ENCODE peak calls at places on chromosome 18, in five cellular contexts. C is H1, T is mesendoderm, N is IMR-90, I is trophoblast cell. L is an unnamed sample.

GRCh38 chr18:48539406-48540328 is 836 bp downstream of the CTIF start:
- DNase-seq in C (no peak), T (peak), N (peak), I (peak), L (peak)

GRCh38 chr18:31643003-31643402 is 41.4 kb downstream of the B4GALT6 start:
- DNase-seq in C (no peak), T (no peak), N (peak), I (no peak), L (no peak)

GRCh38 chr18:3665780-3666525 is 216.0 kb downstream of the TGIF1 start:
- DNase-seq in C (peak), T (peak), N (peak), I (peak), L (peak)

GRCh38 chr18:36187138-36187825 is at the start of gene MOCOS:
- DNase-seq in C (no peak), T (peak), N (peak), I (peak), L (peak)

GRCh38 chr18:38706373-38706772 is 1140.8 kb upstream of the CELF4 start:
- DNase-seq in C (no peak), T (no peak), N (no peak), I (no peak), L (no peak)

GRCh38 chr18:21949326-21950015 is 208.9 kb downstream of the MIB1 start:
- DNase-seq in C (no peak), T (no peak), N (no peak), I (no peak), L (no peak)

GRCh38 chr18:26791676-26792075 is 73.8 kb downstream of the AQP4 start:
- DNase-seq in C (no peak), T (no peak), N (no peak), I (no peak), L (no peak)

GRCh38 chr18:24138884-24139616 is at the start of gene CABYR:
- DNase-seq in C (peak), T (peak), N (peak), I (peak), L (peak)

GRCh38 chr18:55381277-55381676 is 206.7 kb downstream of the TCF4 start:
- DNase-seq in C (no peak), T (no peak), N (peak), I (no peak), L (peak)

GRCh38 chr18:48901145-48902022 is 49.4 kb downstream of the SMAD7 start:
- DNase-seq in C (no peak), T (no peak), N (no peak), I (no peak), L (no peak)

GRCh38 chr18:21896732-21897336 is 156.2 kb downstream of the MIB1 start:
- DNase-seq in C (no peak), T (no peak), N (no peak), I (no peak), L (no peak)

GRCh38 chr18:34158881-34159690 is 65.6 kb downstream of the NOL4 start:
- DNase-seq in C (peak), T (peak), N (peak), I (no peak), L (peak)

GRCh38 chr18:1104265-1104792 is 199.7 kb downstream of the ADCYAP1 start:
- DNase-seq in C (no peak), T (no peak), N (no peak), I (no peak), L (peak)

GRCh38 chr18:48264508-48264907 is 144.7 kb downstream of the ZBTB7C start:
- DNase-seq in C (no peak), T (peak), N (no peak), I (no peak), L (no peak)

GRCh38 chr18:73939391-73939790 is 208.2 kb downstream of the FBXO15 start:
- DNase-seq in C (no peak), T (no peak), N (no peak), I (no peak), L (no peak)

GRCh38 chr18:44733069-44733753 is 52.5 kb downstream of the SETBP1 start:
- DNase-seq in C (no peak), T (peak), N (peak), I (no peak), L (peak)

GRCh38 chr18:55416791-55417190 is 171.2 kb downstream of the TCF4 start:
- DNase-seq in C (no peak), T (no peak), N (no peak), I (no peak), L (peak)

GRCh38 chr18:63410792-63411191 is 11.5 kb downstream of the VPS4B start:
- DNase-seq in C (no peak), T (no peak), N (peak), I (no peak), L (peak)

GRCh38 chr18:35376393-35376741 is 770 bp downstream of the ZNF396 start:
- DNase-seq in C (no peak), T (peak), N (no peak), I (no peak), L (peak)

GRCh38 chr18:25351773-25352628 is at the start of gene ZNF521:
- DNase-seq in C (peak), T (peak), N (peak), I (peak), L (peak)

GRCh38 chr18:24734058-24734457 is 273.6 kb downstream of the HRH4 start:
- DNase-seq in C (no peak), T (peak), N (no peak), I (peak), L (peak)

GRCh38 chr18:34370704-34371405 is 146.1 kb upstream of the NOL4 start:
- DNase-seq in C (no peak), T (no peak), N (no peak), I (no peak), L (no peak)

GRCh38 chr18:67705748-67706147 is 189.2 kb upstream of the DSEL start:
- DNase-seq in C (no peak), T (peak), N (no peak), I (no peak), L (no peak)

GRCh38 chr18:9736942-9737813 is 29.1 kb downstream of the RAB31 start:
- DNase-seq in C (no peak), T (no peak), N (peak), I (no peak), L (peak)

GRCh38 chr18:36075862-36076587 is 8.7 kb upstream of the RPRD1A start:
- DNase-seq in C (no peak), T (peak), N (peak), I (peak), L (peak)

GRCh38 chr18:54689319-54689718 is 98.3 kb downstream of the DYNAP start:
- DNase-seq in C (no peak), T (no peak), N (no peak), I (no peak), L (no peak)

GRCh38 chr18:25164837-25165791 is 186.9 kb downstream of the ZNF521 start:
- DNase-seq in C (no peak), T (no peak), N (peak), I (no peak), L (peak)

GRCh38 chr18:2617974-2618373 is 37.6 kb upstream of the SMCHD1 start:
- DNase-seq in C (no peak), T (no peak), N (peak), I (no peak), L (no peak)

GRCh38 chr18:47877892-47878291 is 52.6 kb downstream of the SMAD2 start:
- DNase-seq in C (no peak), T (no peak), N (peak), I (peak), L (no peak)

GRCh38 chr18:25039781-25040180 is 312.2 kb downstream of the ZNF521 start:
- DNase-seq in C (no peak), T (no peak), N (no peak), I (peak), L (no peak)

GRCh38 chr18:69400253-69400975 is at the start of gene DOK6:
- DNase-seq in C (no peak), T (peak), N (peak), I (no peak), L (peak)

GRCh38 chr18:963276-963675 is 58.6 kb downstream of the ADCYAP1 start:
- DNase-seq in C (no peak), T (no peak), N (no peak), I (no peak), L (no peak)

GRCh38 chr18:4405965-4406364 is 49.1 kb downstream of the DLGAP1 start:
- DNase-seq in C (no peak), T (peak), N (no peak), I (no peak), L (no peak)

GRCh38 chr18:9608298-9608697 is 6.1 kb downstream of the PPP4R1 start:
- DNase-seq in C (no peak), T (no peak), N (peak), I (no peak), L (peak)

DNA sequence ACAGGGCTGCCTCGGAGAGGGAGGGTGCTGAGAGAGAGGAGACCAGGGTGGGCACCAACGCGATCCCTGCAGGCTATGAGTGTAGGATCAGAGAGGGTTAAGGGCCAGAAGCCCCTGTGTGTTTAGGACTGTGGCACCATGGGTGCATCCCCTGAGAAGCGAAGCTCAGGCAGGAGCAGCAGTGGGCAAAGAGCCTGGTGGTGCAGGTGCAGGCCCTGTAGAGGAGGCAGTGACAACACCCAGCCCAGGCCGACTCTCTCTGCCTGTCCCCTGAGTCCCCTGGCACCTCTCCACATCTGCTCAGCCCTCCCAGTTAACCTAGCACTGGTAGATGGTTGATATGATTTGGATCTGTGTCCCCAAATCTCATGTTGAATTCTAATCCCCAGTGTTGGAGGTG is 139.8 kb downstream of the RNF152 start:
- DNase-seq in C (no peak), T (no peak), N (no peak), I (no peak), L (no peak)
- H2BK5ac ChIP-seq in C (no peak), T (no peak), N (no peak), I (no peak), L (no peak)

GRCh38 chr18:75344161-75344560 is 83.3 kb downstream of the SMIM21 start:
- DNase-seq in C (no peak), T (peak), N (no peak), I (no peak), L (no peak)

GRCh38 chr18:75344615-75345014 is 82.9 kb downstream of the SMIM21 start:
- DNase-seq in C (no peak), T (no peak), N (no peak), I (no peak), L (no peak)

GRCh38 chr18:75341897-75342296 is 85.6 kb downstream of the SMIM21 start:
- DNase-seq in C (no peak), T (no peak), N (no peak), I (no peak), L (no peak)

GRCh38 chr18:75341267-75341666 is 86.2 kb downstream of the SMIM21 start:
- DNase-seq in C (no peak), T (peak), N (no peak), I (no peak), L (no peak)

DNA sequence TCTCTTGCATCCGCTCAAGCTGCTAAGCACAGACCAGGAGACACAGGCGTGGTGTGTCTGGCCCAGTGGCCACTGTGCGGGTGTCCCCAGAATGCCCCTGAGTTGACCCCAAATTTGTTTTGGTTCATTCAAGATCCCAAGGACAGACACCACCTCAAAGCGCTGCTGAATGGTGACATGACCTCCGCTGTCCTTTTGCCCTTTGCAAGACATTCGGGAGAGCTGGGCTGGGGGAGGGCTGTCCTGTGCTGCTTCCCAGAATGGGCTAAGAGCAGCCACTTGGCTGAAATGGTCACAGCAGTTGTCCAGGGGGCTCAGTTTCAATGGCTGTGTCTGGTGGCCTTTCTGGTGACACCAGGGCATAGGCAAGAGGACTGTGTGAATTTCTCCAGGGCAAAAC is 84.1 kb downstream of the SMIM21 start:
- DNase-seq in C (no peak), T (no peak), N (no peak), I (no peak), L (no peak)
- H2BK120ac ChIP-seq in C (no peak), T (no peak), N (no peak), I (no peak), L (no peak)

GRCh38 chr18:80033181-80034067 is 810 bp upstream of the RBFA start:
- DNase-seq in C (peak), T (no peak), N (peak), I (peak), L (peak)
- H2BK5ac ChIP-seq in C (peak), T (no peak), N (peak), I (no peak), L (no peak)

GRCh38 chr18:75159238-75159518 is 49.8 kb downstream of the PTGR3 start:
- DNase-seq in C (no peak), T (no peak), N (no peak), I (no peak), L (no peak)

GRCh38 chr18:75157359-75157758 is 51.6 kb downstream of the PTGR3 start:
- DNase-seq in C (no peak), T (no peak), N (no peak), I (no peak), L (no peak)

GRCh38 chr18:75158465-75159237 is 50.3 kb downstream of the PTGR3 start:
- DNase-seq in C (no peak), T (no peak), N (no peak), I (no peak), L (no peak)

GRCh38 chr18:75156831-75157230 is 52.1 kb downstream of the PTGR3 start:
- DNase-seq in C (no peak), T (no peak), N (no peak), I (no peak), L (no peak)

GRCh38 chr18:75157851-75158250 is 51.1 kb downstream of the PTGR3 start:
- DNase-seq in C (no peak), T (no peak), N (no peak), I (no peak), L (no peak)
- H2BK120ac ChIP-seq in C (no peak), T (no peak), N (no peak), I (no peak), L (no peak)

GRCh38 chr18:78296152-78296551 is 683.5 kb upstream of the SALL3 start:
- DNase-seq in C (no peak), T (no peak), N (no peak), I (no peak), L (no peak)
- H2BK5ac ChIP-seq in C (no peak), T (no peak), N (no peak), I (no peak), L (no peak)

GRCh38 chr18:75162467-75162866 is 46.5 kb downstream of the PTGR3 start:
- DNase-seq in C (no peak), T (no peak), N (peak), I (no peak), L (no peak)

GRCh38 chr18:75162978-75163377 is 46.0 kb downstream of the PTGR3 start:
- DNase-seq in C (no peak), T (no peak), N (no peak), I (no peak), L (no peak)

GRCh38 chr18:75163736-75164135 is 45.2 kb downstream of the PTGR3 start:
- DNase-seq in C (no peak), T (no peak), N (no peak), I (no peak), L (no peak)

GRCh38 chr18:75160315-75160714 is 48.6 kb downstream of the PTGR3 start:
- DNase-seq in C (no peak), T (peak), N (no peak), I (no peak), L (no peak)

GRCh38 chr18:75161629-75162028 is 47.3 kb downstream of the PTGR3 start:
- DNase-seq in C (no peak), T (peak), N (no peak), I (peak), L (peak)
- H2BK120ac ChIP-seq in C (no peak), T (no peak), N (no peak), I (no peak), L (no peak)

GRCh38 chr18:58788470-58788869 is 76.2 kb upstream of the ZNF532 start:
- DNase-seq in C (no peak), T (peak), N (no peak), I (no peak), L (no peak)
- H2BK5ac ChIP-seq in C (peak), T (no peak), N (peak), I (no peak), L (no peak)

GRCh38 chr18:37452015-37452414 is 113.6 kb downstream of the CELF4 start:
- DNase-seq in C (no peak), T (no peak), N (no peak), I (no peak), L (no peak)

GRCh38 chr18:37449618-37450017 is 116.0 kb downstream of the CELF4 start:
- DNase-seq in C (no peak), T (no peak), N (no peak), I (no peak), L (no peak)

GRCh38 chr18:37452697-37453385 is 112.8 kb downstream of the CELF4 start:
- DNase-seq in C (no peak), T (no peak), N (no peak), I (no peak), L (no peak)

GRCh38 chr18:37451239-37451825 is 114.3 kb downstream of the CELF4 start:
- DNase-seq in C (no peak), T (no peak), N (no peak), I (no peak), L (no peak)

DNA sequence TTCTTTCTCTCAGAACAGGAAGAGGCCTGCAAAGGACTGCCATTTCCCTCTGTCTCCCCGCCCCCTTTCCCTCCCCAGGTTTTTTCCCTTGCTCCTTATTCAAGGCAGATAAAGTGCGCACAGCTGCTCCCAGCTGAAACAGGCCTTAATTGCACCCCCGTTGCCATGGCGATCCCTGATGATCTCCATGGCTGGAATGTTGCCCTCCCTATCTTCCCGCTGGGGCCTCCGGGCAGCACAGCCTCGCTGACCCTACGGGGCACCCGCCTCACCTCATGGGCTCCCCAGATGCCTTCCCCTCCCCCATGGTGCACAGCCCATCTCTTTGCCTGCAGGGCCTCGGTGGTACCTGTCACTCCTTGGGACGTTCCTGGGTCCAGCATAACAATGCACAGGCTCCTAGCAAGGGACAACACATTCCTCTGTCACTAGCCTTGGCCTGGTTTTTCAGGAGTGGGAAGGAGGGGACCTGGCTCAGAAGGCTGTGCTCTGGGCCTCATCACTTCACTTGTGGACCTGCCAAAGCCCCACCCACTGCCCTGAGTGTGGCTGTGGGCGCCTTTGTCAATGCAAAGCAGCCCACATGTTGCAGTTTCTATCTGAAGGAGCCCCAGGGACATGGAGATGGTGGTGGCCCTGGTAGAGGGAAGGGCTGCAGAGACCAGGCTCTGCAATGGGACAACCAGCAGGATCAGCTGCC is 115.0 kb downstream of the CELF4 start:
- DNase-seq in C (peak), T (peak), N (peak), I (peak), L (peak)
- H2BK120ac ChIP-seq in C (no peak), T (no peak), N (no peak), I (peak), L (no peak)

GRCh38 chr18:13136689-13137040 is 81.9 kb upstream of the LDLRAD4 start:
- DNase-seq in C (no peak), T (no peak), N (no peak), I (no peak), L (no peak)

GRCh38 chr18:13136056-13136688 is 82.4 kb upstream of the LDLRAD4 start:
- DNase-seq in C (no peak), T (peak), N (no peak), I (no peak), L (no peak)

GRCh38 chr18:13137939-13138821 is 80.4 kb upstream of the LDLRAD4 start:
- DNase-seq in C (no peak), T (no peak), N (peak), I (peak), L (no peak)

GRCh38 chr18:13138822-13139139 is 79.8 kb upstream of the LDLRAD4 start:
- DNase-seq in C (no peak), T (no peak), N (no peak), I (no peak), L (no peak)

GRCh38 chr18:13137041-13137938 is 81.3 kb upstream of the LDLRAD4 start:
- DNase-seq in C (no peak), T (no peak), N (no peak), I (no peak), L (no peak)
- H2BK5ac ChIP-seq in C (no peak), T (no peak), N (no peak), I (no peak), L (no peak)

L was measured in mesenchymal stem cell.